ENCODE peak calls at places on chromosome 15, in six cellular contexts. Y is AG04450; Q is CD8-positive, alpha-beta T cell; I is brain microvascular endothelial cell; S is GM23338; M is endodermal cell. R is an unnamed sample.

GRCh38 chr15:66535056-66535455 is 29.9 kb downstream of the ZWILCH start:
- DNase-seq in Y (no peak), Q (no peak), I (no peak), S (no peak), M (no peak), R (no peak)

GRCh38 chr15:75721462-75721922 is 8.8 kb upstream of the CSPG4 start:
- DNase-seq in Y (no peak), Q (no peak), I (no peak), S (no peak), M (no peak), R (no peak)

GRCh38 chr15:99092554-99093172 is 12.2 kb upstream of the SYNM start:
- DNase-seq in Y (no peak), Q (no peak), I (no peak), S (no peak), M (no peak), R (no peak)

GRCh38 chr15:43246261-43246764 is 20.4 kb downstream of the TGM5 start:
- DNase-seq in Y (no peak), Q (no peak), I (no peak), S (no peak), M (no peak), R (no peak)

GRCh38 chr15:75177360-75178071 is 24.2 kb upstream of the C15orf39 start:
- DNase-seq in Y (no peak), Q (no peak), I (no peak), S (no peak), M (peak), R (no peak)

GRCh38 chr15:38928431-38928830 is 363.8 kb upstream of the RASGRP1 start:
- DNase-seq in Y (no peak), Q (no peak), I (no peak), S (no peak), M (no peak), R (no peak)

GRCh38 chr15:89812126-89812846 is 2.4 kb downstream of the ANPEP start:
- DNase-seq in Y (no peak), Q (no peak), I (no peak), S (no peak), M (no peak), R (no peak)

GRCh38 chr15:72781621-72782020 is 1.9 kb downstream of the ADPGK start:
- DNase-seq in Y (no peak), Q (no peak), I (no peak), S (no peak), M (no peak), R (no peak)

GRCh38 chr15:66588971-66589370 is 23.2 kb upstream of the LCTL start:
- DNase-seq in Y (no peak), Q (no peak), I (no peak), S (peak), M (peak), R (no peak)

GRCh38 chr15:29765234-29765841 is 56.9 kb downstream of the TJP1 start:
- DNase-seq in Y (no peak), Q (no peak), I (no peak), S (no peak), M (peak), R (no peak)

GRCh38 chr15:66879511-66879910 is 177.5 kb downstream of the SMAD6 start:
- DNase-seq in Y (no peak), Q (no peak), I (no peak), S (no peak), M (peak), R (no peak)

DNA sequence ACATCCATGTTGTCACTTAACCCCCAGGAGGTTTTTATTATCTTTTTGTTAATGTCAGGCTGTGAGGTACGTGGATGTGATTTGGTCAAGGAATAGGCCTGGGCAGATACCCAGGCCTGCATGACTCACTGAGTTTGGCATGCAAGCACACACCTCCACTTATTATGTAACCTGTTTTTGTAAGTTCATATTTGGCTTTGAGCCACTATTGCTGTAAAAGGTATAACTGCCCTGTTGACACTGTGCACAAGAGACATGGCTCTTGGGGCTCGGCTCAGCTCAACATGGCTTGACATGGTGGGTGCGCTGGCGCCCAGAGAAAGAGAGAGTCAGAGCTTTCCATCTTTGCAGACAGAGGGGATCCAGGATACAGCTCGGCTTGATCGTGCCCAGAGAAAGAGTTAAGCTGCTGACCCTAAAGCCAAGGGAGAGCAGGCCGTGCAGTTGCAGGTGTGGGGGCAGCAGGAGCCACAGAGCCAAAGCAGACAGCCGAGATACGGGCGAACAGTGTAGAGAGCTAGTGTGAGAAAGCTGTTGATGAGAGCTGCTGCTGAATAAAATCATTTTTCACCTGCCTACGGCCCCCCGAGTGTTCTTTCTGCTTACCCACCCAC is 67.9 kb upstream of the UNC13C start:
- DNase-seq in Y (no peak), Q (no peak), I (no peak), S (no peak), M (no peak), R (no peak)
- H3K27ac ChIP-seq in Y (no peak), Q (no peak), I (no peak), S (no peak), M (no peak), R (no peak)

GRCh38 chr15:82043726-82044372 is 2.0 kb downstream of the MEX3B start:
- DNase-seq in Y (no peak), Q (no peak), I (no peak), S (peak), M (no peak), R (no peak)
- H3K4me3 ChIP-seq in Y (peak), Q (peak), I (peak), S (peak), M (peak), R (peak)

GRCh38 chr15:78065973-78066946 is 11.3 kb downstream of the TBC1D2B start:
- DNase-seq in Y (no peak), Q (no peak), I (no peak), S (no peak), M (no peak), R (no peak)
- H3K27ac ChIP-seq in Y (peak), Q (peak), I (peak), S (peak), M (no peak), R (peak)

DNA sequence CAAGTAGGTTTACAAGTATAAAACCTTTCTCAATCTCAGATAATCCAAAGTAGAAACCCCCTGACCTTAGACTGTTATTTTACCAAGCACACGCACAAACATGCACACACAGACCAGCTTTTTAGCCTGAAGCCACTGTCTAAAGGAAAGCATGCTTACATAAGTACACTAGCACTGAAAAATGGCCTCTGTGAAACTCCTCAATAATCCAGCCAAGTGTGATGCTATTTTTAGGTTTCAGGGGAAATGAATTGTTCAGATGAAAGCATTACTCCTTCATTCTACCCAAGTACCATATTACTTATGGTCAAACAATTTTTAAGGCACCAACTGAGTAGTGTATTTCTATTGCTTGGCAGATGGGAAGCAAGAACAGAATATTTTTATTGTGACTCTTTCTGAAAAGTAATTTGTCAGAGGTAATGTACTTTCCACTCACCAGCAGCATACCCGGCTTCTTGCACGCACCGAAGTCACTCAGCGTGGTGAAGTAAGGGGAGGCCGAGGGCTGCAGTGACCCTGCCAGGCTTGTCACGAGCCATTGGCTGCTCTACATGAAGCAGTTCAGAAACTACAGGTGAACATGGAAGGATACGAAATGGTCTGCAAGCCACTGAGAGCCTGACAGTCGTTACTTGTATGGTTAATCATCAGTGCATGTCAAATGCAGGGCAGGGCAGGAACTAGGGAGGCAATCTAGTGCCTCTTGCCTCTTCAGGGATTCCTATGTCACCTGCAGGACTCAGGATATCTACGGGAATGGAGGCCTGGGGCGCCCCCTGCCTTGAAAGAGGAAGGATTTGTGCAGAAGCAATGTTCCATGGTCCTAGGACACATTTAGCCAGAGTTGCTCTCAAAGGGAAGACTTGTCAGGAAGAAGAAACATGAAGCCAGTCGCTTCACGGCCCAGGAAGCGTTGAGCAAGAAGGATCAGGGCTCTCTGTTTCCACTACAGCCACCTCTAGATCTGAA is 106.6 kb downstream of the GABRB3 start:
- DNase-seq in Y (no peak), Q (no peak), I (no peak), S (peak), M (peak), R (no peak)
- H3K4me3 ChIP-seq in Y (no peak), Q (no peak), I (no peak), S (no peak), M (no peak), R (no peak)

DNA sequence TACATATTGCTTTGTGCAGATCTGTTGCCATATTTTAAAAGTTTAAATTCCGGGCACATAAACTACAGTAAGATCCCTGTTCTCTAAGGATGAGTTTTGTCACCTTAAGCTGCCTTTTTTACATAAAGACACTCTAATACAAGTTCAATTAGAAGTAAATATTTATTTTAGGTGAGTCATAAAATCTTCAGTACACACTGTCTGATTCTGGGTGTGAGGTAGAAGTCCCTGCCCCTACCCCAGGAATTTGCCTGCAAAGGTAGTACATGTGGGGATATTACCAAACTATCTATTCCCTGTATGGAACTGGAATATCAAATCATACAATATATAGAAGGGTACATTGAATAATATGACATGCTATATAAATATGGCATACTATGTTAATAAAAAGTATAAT is 6.3 kb downstream of the SCG3 start:
- DNase-seq in Y (no peak), Q (no peak), I (no peak), S (no peak), M (no peak), R (no peak)
- H3K27ac ChIP-seq in Y (no peak), Q (no peak), I (no peak), S (no peak), M (no peak), R (no peak)

GRCh38 chr15:85583404-85584390 is 203.3 kb downstream of the AKAP13 start:
- DNase-seq in Y (no peak), Q (no peak), I (no peak), S (no peak), M (no peak), R (no peak)
- H3K4me3 ChIP-seq in Y (no peak), Q (peak), I (no peak), S (no peak), M (no peak), R (no peak)

DNA sequence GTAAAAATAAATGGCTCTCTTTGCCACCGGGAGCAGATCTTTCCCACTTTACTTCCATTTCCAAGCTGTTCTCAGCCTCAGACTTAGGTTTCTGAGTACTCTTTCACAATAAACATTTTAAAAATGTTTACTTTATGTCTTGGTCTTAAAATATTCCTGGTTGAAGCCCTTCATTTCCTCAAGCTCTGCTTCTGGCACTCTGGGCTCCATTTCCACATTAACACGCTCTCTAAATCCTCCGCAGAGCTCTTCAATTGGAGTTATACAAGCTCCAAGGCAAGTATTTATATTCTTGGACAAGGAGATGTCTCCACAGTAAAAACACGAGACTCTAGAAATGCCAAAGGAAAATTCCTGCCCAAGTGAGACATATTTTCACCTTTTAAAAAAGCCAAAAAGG is 169.3 kb downstream of the GREM1 start:
- DNase-seq in Y (no peak), Q (no peak), I (no peak), S (no peak), M (no peak), R (no peak)
- H3K27ac ChIP-seq in Y (peak), Q (no peak), I (no peak), S (no peak), M (no peak), R (no peak)